ENCODE peak calls at places on chromosomes 4 and X, in four cellular contexts. G is heart left ventricle, P is tibial nerve, L is hepatocyte. H is an unnamed sample.

GRCh38 chr4:26780524-26780923 is 80.1 kb upstream of the STIM2 start:
- DNase-seq in P (no peak), G (no peak), L (no peak), H (no peak)

GRCh38 chrX:28223991-28224390 is 242.7 kb upstream of the DCAF8L1 start:
- DNase-seq in L (no peak), P (no peak), G (no peak), H (no peak)

GRCh38 chr4:10115657-10116624 is 658 bp downstream of the WDR1 start:
- DNase-seq in G (no peak), L (peak; percentile 77), P (no peak), H (peak; percentile 38)

GRCh38 chrX:39337461-39337860 is 536.2 kb downstream of the MID1IP1 start:
- DNase-seq in G (no peak), P (no peak), L (no peak), H (peak; percentile 30)

GRCh38 chrX:154068560-154068959 is 29.0 kb downstream of the MECP2 start:
- DNase-seq in P (no peak), L (no peak), G (no peak), H (no peak)

GRCh38 chrX:9184231-9184630 is 150.3 kb upstream of the FAM9B start:
- DNase-seq in G (no peak), P (no peak), L (no peak), H (no peak)

GRCh38 chr4:187006189-187006618 is 282.5 kb upstream of the FAT1 start:
- DNase-seq in L (peak; percentile 14), G (no peak), P (no peak), H (no peak)

GRCh38 chrX:119040432-119040831 is 32.4 kb upstream of the CT47C1 start:
- DNase-seq in P (no peak), G (no peak), L (no peak), H (no peak)

GRCh38 chrX:3428762-3429161 is 82.3 kb upstream of the MXRA5 start:
- DNase-seq in P (no peak), L (no peak), G (no peak), H (no peak)

GRCh38 chrX:15050395-15050794 is 177.2 kb downstream of the MOSPD2 start:
- DNase-seq in G (no peak), L (no peak), P (no peak), H (no peak)

GRCh38 chr4:55468724-55469123 is 73.0 kb downstream of the TMEM165 start:
- DNase-seq in G (no peak), P (no peak), L (no peak), H (no peak)

GRCh38 chrX:70664726-70665125 is 220.1 kb downstream of the DLG3 start:
- DNase-seq in L (peak; percentile 35), P (no peak), G (no peak), H (no peak)

GRCh38 chr4:41933997-41934812 is 1.0 kb upstream of the TMEM33 start:
- DNase-seq in P (no peak), L (no peak), G (no peak), H (no peak)

GRCh38 chrX:130147631-130148030 is 18.0 kb downstream of the AIFM1 start:
- DNase-seq in L (no peak), P (no peak), G (no peak), H (no peak)

GRCh38 chrX:110142096-110142495 is 139.2 kb downstream of the TMEM164 start:
- DNase-seq in P (no peak), L (no peak), G (no peak), H (no peak)

DNA sequence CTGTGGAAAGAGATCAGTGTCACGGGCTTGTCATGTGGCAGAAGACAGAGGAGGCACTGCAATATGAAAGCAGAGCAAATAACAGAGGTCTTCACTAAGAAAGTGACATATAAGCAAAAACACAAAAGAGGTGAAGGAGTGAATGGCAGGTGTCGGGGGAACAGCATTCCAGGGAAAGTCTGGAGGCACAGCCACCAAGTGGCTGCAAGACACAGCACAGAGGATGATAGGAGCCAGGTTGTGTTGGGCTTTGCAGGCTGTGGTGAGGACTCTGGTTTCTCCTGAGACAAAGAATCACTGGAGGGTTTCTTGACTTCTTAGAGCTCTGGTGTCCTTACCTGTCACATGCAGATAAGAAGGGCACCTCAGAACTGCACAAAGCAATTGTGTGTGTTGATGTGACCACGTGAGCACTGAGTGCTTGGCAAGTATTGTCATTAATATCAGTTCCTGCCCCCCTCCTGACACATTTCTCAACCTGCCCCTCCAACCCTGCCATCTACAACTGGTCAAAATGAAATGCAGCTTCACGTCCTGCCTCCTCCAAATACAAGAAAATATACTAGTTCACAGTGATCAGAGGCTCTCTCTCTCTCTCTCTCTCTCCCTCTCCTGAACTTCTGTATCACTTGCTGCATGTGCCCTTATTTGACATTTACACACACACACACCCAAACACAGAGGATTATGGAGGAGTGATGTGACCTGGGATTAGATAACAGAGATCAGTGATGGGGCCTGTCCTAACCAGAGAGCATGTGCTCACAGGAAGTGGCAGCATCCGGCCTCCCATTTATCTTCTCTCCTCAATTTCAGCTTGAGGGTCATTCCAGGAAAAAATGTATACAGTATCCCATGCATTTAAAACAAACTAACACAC is 143.2 kb downstream of the TSPAN5 start:
- DNase-seq in P (no peak), L (no peak), G (no peak), H (no peak)
- H3K4me1 ChIP-seq in P (no peaks in the 10 kb centered on the region), L (peaks cover 51% of the 10 kb centered on the region), G (no peaks in the 10 kb centered on the region), H (peaks cover 28% of the 10 kb centered on the region)

GRCh38 chr4:183097251-183098079 is 1.6 kb upstream of the WWC2 start:
- DNase-seq in L (no peak), P (no peak), G (peak; percentile 44), H (peak; percentile 35)

GRCh38 chr4:183099537-183100297 is 660 bp downstream of the WWC2 start:
- DNase-seq in G (peak; percentile 53), P (no peak), L (peak; percentile 73), H (peak; percentile 44)

GRCh38 chr4:183098080-183098722 is 856 bp upstream of the WWC2 start:
- DNase-seq in L (peak; percentile 78), G (peak; percentile 75), P (peak; percentile 22), H (peak; percentile 75)

GRCh38 chr4:183100298-183100599 is 1.2 kb downstream of the WWC2 start:
- DNase-seq in P (no peak), G (no peak), L (no peak), H (no peak)

GRCh38 chr4:183098723-183099536 is at the start of gene WWC2:
- DNase-seq in G (peak; percentile 95), P (peak; percentile 77), L (peak; percentile 96), H (peak; percentile 93)
- H3K4me1 ChIP-seq in G (peaks cover 18% of the 10 kb centered on the region), P (no peaks in the 10 kb centered on the region), L (peaks cover 11% of the 10 kb centered on the region), H (peaks cover 4% of the 10 kb centered on the region)

GRCh38 chr4:30727409-30727808 is 7.2 kb downstream of the PCDH7 start:
- DNase-seq in P (no peak), L (no peak), G (no peak), H (no peak)
- H3K4me1 ChIP-seq in P (no peaks in the 10 kb centered on the region), L (no peaks in the 10 kb centered on the region), G (no peaks in the 10 kb centered on the region), H (peaks cover 2% of the 10 kb centered on the region)

GRCh38 chr4:25484243-25484721 is 107.2 kb downstream of the ANAPC4 start:
- DNase-seq in P (no peak), G (no peak), L (no peak), H (no peak)
- H3K4me1 ChIP-seq in P (no peaks in the 10 kb centered on the region), G (no peaks in the 10 kb centered on the region), L (no peaks in the 10 kb centered on the region), H (no peaks in the 10 kb centered on the region)

H was measured in ovary.